ENCODE peak calls at places on chromosomes 6 and 20, in four cellular contexts. V is A549, D is GM12878, R is HepG2. H is an unnamed sample.
A peak's percentile ranks its signal among the peaks of the same experiment; 100 is the strongest.

GRCh38 chr6:73728548-73729205 is 32.7 kb downstream of the CD109 start:
- DNase-seq in V (no peak), R (no peak), D (peak; percentile 31), H (no peak)

GRCh38 chr6:80363501-80363900 is 257.0 kb downstream of the BCKDHB start:
- DNase-seq in D (no peak), V (no peak), R (no peak), H (no peak)

GRCh38 chr6:122347251-122347650 is 52.2 kb upstream of the HSF2 start:
- DNase-seq in R (no peak), V (no peak), D (no peak), H (no peak)

GRCh38 chr6:684831-685636 is 7.9 kb downstream of the EXOC2 start:
- DNase-seq in D (peak; percentile 53), V (no peak), R (no peak), H (no peak)

GRCh38 chr20:31967830-31968249 is at the start of gene XKR7:
- DNase-seq in R (no peak), D (no peak), V (no peak), H (peak; percentile 29)

GRCh38 chr6:140050232-140050995 is 676.0 kb upstream of the CITED2 start:
- DNase-seq in V (no peak), R (peak; percentile 23), D (no peak), H (no peak)

GRCh38 chr20:59017493-59018231 is 1.6 kb upstream of the TUBB1 start:
- DNase-seq in R (no peak), D (no peak), V (no peak), H (no peak)

GRCh38 chr6:28782113-28782673 is 141.6 kb downstream of the TRIM27 start:
- DNase-seq in D (no peak), V (no peak), R (no peak), H (peak; percentile 7)

GRCh38 chr6:17905611-17906592 is 81.5 kb downstream of the KIF13A start:
- DNase-seq in R (no peak), V (no peak), D (no peak), H (no peak)

GRCh38 chr6:7918403-7918802 is 7.8 kb upstream of the TXNDC5 start:
- DNase-seq in D (no peak), R (no peak), V (no peak), H (no peak)

GRCh38 chr20:46931699-46932098 is 37.1 kb downstream of the EYA2 start:
- DNase-seq in R (no peak), V (no peak), D (no peak), H (no peak)

GRCh38 chr6:158222066-158222465 is 53.9 kb downstream of the GTF2H5 start:
- DNase-seq in R (no peak), D (no peak), V (no peak), H (no peak)

GRCh38 chr20:62602550-62602949 is 39.8 kb upstream of the SLCO4A1 start:
- DNase-seq in R (no peak), D (no peak), V (no peak), H (peak; percentile 67)

GRCh38 chr6:94645191-94645590 is 932.1 kb upstream of the MANEA start:
- DNase-seq in R (no peak), D (no peak), V (no peak), H (no peak)

GRCh38 chr6:94636780-94637385 is 940.5 kb upstream of the MANEA start:
- DNase-seq in D (no peak), V (no peak), R (peak; percentile 32), H (no peak)

DNA sequence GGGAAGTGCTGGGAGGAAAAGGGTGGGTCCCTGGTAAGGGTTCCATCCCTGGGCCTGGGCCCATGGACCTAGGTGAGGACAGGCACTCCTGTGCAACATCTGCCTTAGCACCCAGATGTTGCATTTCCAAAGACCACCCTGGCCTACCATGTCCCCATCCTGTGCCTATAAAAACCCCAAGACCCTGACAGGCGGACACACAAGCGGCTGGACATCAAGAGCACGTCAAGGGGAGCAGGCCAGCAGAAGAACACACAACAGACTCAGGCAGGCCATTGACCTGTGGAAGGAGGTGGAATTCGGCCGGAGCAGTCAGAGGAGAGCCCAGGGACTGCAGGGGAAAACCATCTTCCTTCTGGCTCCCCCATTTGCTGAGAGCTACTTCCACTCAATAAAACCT is 937.8 kb upstream of the MANEA start:
- DNase-seq in D (no peak), V (no peak), R (no peak), H (no peak)
- TF ChIP-seq CHD4 in D (no peak), V (no peak), R (no peak), H (no peak)

GRCh38 chr6:14703586-14703985 is 542.3 kb upstream of the JARID2 start:
- DNase-seq in V (no peak), D (no peak), R (no peak), H (no peak)
- TF ChIP-seq USF2 in V (no peak), D (no peak), R (no peak), H (no peak)

DNA sequence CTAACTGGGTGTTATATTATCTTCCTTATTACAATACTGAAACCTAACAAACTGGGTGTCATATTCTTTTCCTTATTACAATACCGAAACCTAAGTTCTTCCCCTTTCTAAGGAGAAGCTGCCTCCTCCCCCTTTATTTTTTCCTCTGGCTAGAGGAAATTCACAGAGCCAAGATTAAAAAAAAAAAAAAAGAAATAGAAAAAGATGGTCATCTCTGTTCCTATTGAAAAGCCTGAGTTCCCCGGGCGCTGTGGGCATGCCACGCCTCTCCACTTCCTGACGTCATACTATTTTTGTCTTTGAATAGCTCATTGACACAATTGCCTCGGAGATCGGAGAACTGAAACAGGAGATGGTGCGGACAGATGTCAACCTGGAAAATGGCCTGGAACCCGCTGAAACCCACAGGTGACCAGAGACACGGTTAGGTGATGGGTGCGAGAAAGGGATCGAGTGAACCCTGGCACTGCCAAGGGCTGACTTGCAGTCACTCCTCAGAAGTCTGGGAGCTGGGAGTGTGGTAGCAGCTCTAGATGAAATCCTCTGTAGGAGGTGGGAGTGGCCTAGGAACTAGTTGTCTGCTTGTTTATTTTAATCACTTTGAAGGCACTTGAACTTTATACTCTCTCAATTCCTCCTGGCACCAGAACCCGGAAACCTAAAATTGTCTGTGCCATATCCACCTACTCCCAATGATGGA is 82.2 kb upstream of the NAA20 start:
- DNase-seq in R (no peak), V (peak; percentile 51), D (no peak), H (no peak)
- TF ChIP-seq RAD21 in R (no peak), V (no peak), D (no peak), H (no peak)

GRCh38 chr20:35978041-35978513 is 9.7 kb downstream of the CNBD2 start:
- DNase-seq in V (no peak), D (no peak), R (no peak), H (no peak)

GRCh38 chr20:35976012-35976411 is 7.6 kb downstream of the CNBD2 start:
- DNase-seq in D (no peak), V (no peak), R (no peak), H (no peak)

GRCh38 chr20:35981969-35982368 is 13.6 kb downstream of the CNBD2 start:
- DNase-seq in D (no peak), V (no peak), R (no peak), H (no peak)

GRCh38 chr20:35984382-35984781 is 16.0 kb downstream of the CNBD2 start:
- DNase-seq in R (no peak), D (no peak), V (no peak), H (no peak)

GRCh38 chr20:35979528-35979927 is 11.1 kb downstream of the CNBD2 start:
- DNase-seq in V (no peak), D (no peak), R (no peak), H (peak; percentile 21)
- TF ChIP-seq CHD4 in V (no peak), D (no peak), R (no peak), H (no peak)

GRCh38 chr20:11193241-11193640 is 519.4 kb upstream of the JAG1 start:
- DNase-seq in R (no peak), D (no peak), V (no peak), H (no peak)
- TF ChIP-seq USF2 in R (no peak), D (no peak), V (no peak), H (no peak)

GRCh38 chr6:165042912-165043311 is 266.5 kb downstream of the C6orf118 start:
- DNase-seq in D (no peak), R (no peak), V (no peak), H (no peak)
- TF ChIP-seq RAD21 in D (no peak), R (no peak), V (no peak), H (no peak)

H was measured in K562.